ENCODE peak calls at places on chromosomes 7 and 10, in eight cellular contexts. One of them, this sample, is unnamed.

GRCh38 chr7:133570321-133570720 is 317.4 kb downstream of the EXOC4 start:
- DNase-seq in Daoy: no peak
- DNase-seq in nephron progenitor cell: no peak
- DNase-seq in mesothelial cell of epicardium: no peak
- DNase-seq in Karpas-422: no peak
- DNase-seq in naive thymus-derived CD8-positive, alpha-beta T cell: no peak
- DNase-seq in retinal pigment epithelial cell: no peak
- DNase-seq in stimulated activated CD8-positive, alpha-beta memory T cell treated with anti-CD3 and anti-CD28 coated beads, Interleukin-2, amount 100 ng/mL, for 48 hours: no peak
- DNase-seq in this sample: no peak

GRCh38 chr10:114486938-114487814 is 82.9 kb upstream of the AFAP1L2 start:
- DNase-seq in mesothelial cell of epicardium: no peak
- DNase-seq in Daoy: peak; percentile 6
- DNase-seq in naive thymus-derived CD8-positive, alpha-beta T cell: no peak
- DNase-seq in nephron progenitor cell: no peak
- DNase-seq in stimulated activated CD8-positive, alpha-beta memory T cell treated with anti-CD3 and anti-CD28 coated beads, Interleukin-2, amount 100 ng/mL, for 48 hours: no peak
- DNase-seq in Karpas-422: no peak
- DNase-seq in retinal pigment epithelial cell: no peak
- DNase-seq in this sample: no peak

GRCh38 chr7:102069913-102070629 is 216.6 kb upstream of the SH2B2 start:
- DNase-seq in naive thymus-derived CD8-positive, alpha-beta T cell: no peak
- DNase-seq in stimulated activated CD8-positive, alpha-beta memory T cell treated with anti-CD3 and anti-CD28 coated beads, Interleukin-2, amount 100 ng/mL, for 48 hours: no peak
- DNase-seq in nephron progenitor cell: no peak
- DNase-seq in Karpas-422: no peak
- DNase-seq in mesothelial cell of epicardium: no peak
- DNase-seq in Daoy: no peak
- DNase-seq in retinal pigment epithelial cell: no peak
- DNase-seq in this sample: no peak

GRCh38 chr7:80851896-80852476 is 66.9 kb downstream of the SEMA3C start:
- DNase-seq in Karpas-422: no peak
- DNase-seq in naive thymus-derived CD8-positive, alpha-beta T cell: no peak
- DNase-seq in retinal pigment epithelial cell: no peak
- DNase-seq in mesothelial cell of epicardium: no peak
- DNase-seq in nephron progenitor cell: no peak
- DNase-seq in stimulated activated CD8-positive, alpha-beta memory T cell treated with anti-CD3 and anti-CD28 coated beads, Interleukin-2, amount 100 ng/mL, for 48 hours: no peak
- DNase-seq in Daoy: peak; percentile 43
- DNase-seq in this sample: no peak

GRCh38 chr10:78991187-78991586 is 77.6 kb upstream of the ZMIZ1 start:
- DNase-seq in naive thymus-derived CD8-positive, alpha-beta T cell: no peak
- DNase-seq in mesothelial cell of epicardium: no peak
- DNase-seq in Daoy: peak; percentile 15
- DNase-seq in stimulated activated CD8-positive, alpha-beta memory T cell treated with anti-CD3 and anti-CD28 coated beads, Interleukin-2, amount 100 ng/mL, for 48 hours: no peak
- DNase-seq in Karpas-422: peak; percentile 79
- DNase-seq in nephron progenitor cell: no peak
- DNase-seq in retinal pigment epithelial cell: no peak
- DNase-seq in this sample: no peak

GRCh38 chr7:80443336-80443735 is 68.5 kb downstream of the GNAT3 start:
- DNase-seq in naive thymus-derived CD8-positive, alpha-beta T cell: no peak
- DNase-seq in Daoy: no peak
- DNase-seq in retinal pigment epithelial cell: peak; percentile 79
- DNase-seq in nephron progenitor cell: no peak
- DNase-seq in mesothelial cell of epicardium: no peak
- DNase-seq in stimulated activated CD8-positive, alpha-beta memory T cell treated with anti-CD3 and anti-CD28 coated beads, Interleukin-2, amount 100 ng/mL, for 48 hours: no peak
- DNase-seq in Karpas-422: no peak
- DNase-seq in this sample: no peak

GRCh38 chr7:32293833-32294232 is 196.3 kb downstream of the LSM5 start:
- DNase-seq in naive thymus-derived CD8-positive, alpha-beta T cell: no peak
- DNase-seq in retinal pigment epithelial cell: no peak
- DNase-seq in stimulated activated CD8-positive, alpha-beta memory T cell treated with anti-CD3 and anti-CD28 coated beads, Interleukin-2, amount 100 ng/mL, for 48 hours: no peak
- DNase-seq in nephron progenitor cell: no peak
- DNase-seq in mesothelial cell of epicardium: no peak
- DNase-seq in Karpas-422: no peak
- DNase-seq in Daoy: no peak
- DNase-seq in this sample: no peak

GRCh38 chr7:90401989-90402388 is 1.3 kb upstream of the CLDN12 start:
- DNase-seq in mesothelial cell of epicardium: no peak
- DNase-seq in retinal pigment epithelial cell: no peak
- DNase-seq in stimulated activated CD8-positive, alpha-beta memory T cell treated with anti-CD3 and anti-CD28 coated beads, Interleukin-2, amount 100 ng/mL, for 48 hours: no peak
- DNase-seq in Karpas-422: no peak
- DNase-seq in nephron progenitor cell: no peak
- DNase-seq in Daoy: no peak
- DNase-seq in naive thymus-derived CD8-positive, alpha-beta T cell: no peak
- DNase-seq in this sample: no peak